ENCODE peak calls at places on chromosomes 3 and 15, in six cellular contexts. N, V, T, X, B and O are unnamed samples.

GRCh38 chr3:28334552-28334951 is 14.0 kb upstream of the ZCWPW2 start:
- DNase-seq in T (peak), N (no peak), B (no peak), V (peak), X (no peak), O (no peak)

GRCh38 chr3:119795849-119796248 is 13.9 kb downstream of the NR1I2 start:
- DNase-seq in N (no peak), B (no peak), X (no peak), V (no peak), T (no peak), O (no peak)

GRCh38 chr3:118080886-118081285 is 953.8 kb downstream of the IGSF11 start:
- DNase-seq in V (no peak), N (no peak), T (no peak), X (no peak), B (no peak), O (no peak)

GRCh38 chr3:55446860-55447259 is 40.2 kb downstream of the WNT5A start:
- DNase-seq in B (no peak), V (no peak), N (no peak), X (no peak), T (no peak), O (no peak)

GRCh38 chr15:28043625-28044520 is 55.2 kb downstream of the OCA2 start:
- DNase-seq in B (no peak), T (no peak), X (no peak), V (no peak), N (no peak), O (no peak)

GRCh38 chr15:70378126-70379031 is 280.7 kb upstream of the TLE3 start:
- DNase-seq in B (no peak), X (no peak), V (no peak), T (no peak), N (no peak), O (no peak)

GRCh38 chr3:57946970-57947381 is 61.2 kb upstream of the FLNB start:
- DNase-seq in B (no peak), V (no peak), X (no peak), N (no peak), T (no peak), O (no peak)

GRCh38 chr3:110576962-110577361 is 494.7 kb upstream of the NECTIN3 start:
- DNase-seq in X (no peak), T (peak), B (no peak), N (peak), V (peak), O (peak)

GRCh38 chr3:89332311-89333159 is 225.1 kb downstream of the EPHA3 start:
- DNase-seq in N (no peak), X (no peak), V (no peak), T (no peak), B (no peak), O (no peak)

GRCh38 chr3:194971009-194971408 is 285.3 kb downstream of the FAM43A start:
- DNase-seq in V (no peak), T (no peak), B (no peak), X (no peak), N (no peak), O (no peak)

GRCh38 chr3:194964809-194965208 is 279.1 kb downstream of the FAM43A start:
- DNase-seq in T (no peak), V (peak), B (no peak), N (no peak), X (no peak), O (peak)

GRCh38 chr3:194971965-194972364 is 286.3 kb downstream of the FAM43A start:
- DNase-seq in N (no peak), X (no peak), B (no peak), V (no peak), T (no peak), O (no peak)

GRCh38 chr3:194970066-194970465 is 284.4 kb downstream of the FAM43A start:
- DNase-seq in T (no peak), X (no peak), N (no peak), B (no peak), V (no peak), O (no peak)

DNA sequence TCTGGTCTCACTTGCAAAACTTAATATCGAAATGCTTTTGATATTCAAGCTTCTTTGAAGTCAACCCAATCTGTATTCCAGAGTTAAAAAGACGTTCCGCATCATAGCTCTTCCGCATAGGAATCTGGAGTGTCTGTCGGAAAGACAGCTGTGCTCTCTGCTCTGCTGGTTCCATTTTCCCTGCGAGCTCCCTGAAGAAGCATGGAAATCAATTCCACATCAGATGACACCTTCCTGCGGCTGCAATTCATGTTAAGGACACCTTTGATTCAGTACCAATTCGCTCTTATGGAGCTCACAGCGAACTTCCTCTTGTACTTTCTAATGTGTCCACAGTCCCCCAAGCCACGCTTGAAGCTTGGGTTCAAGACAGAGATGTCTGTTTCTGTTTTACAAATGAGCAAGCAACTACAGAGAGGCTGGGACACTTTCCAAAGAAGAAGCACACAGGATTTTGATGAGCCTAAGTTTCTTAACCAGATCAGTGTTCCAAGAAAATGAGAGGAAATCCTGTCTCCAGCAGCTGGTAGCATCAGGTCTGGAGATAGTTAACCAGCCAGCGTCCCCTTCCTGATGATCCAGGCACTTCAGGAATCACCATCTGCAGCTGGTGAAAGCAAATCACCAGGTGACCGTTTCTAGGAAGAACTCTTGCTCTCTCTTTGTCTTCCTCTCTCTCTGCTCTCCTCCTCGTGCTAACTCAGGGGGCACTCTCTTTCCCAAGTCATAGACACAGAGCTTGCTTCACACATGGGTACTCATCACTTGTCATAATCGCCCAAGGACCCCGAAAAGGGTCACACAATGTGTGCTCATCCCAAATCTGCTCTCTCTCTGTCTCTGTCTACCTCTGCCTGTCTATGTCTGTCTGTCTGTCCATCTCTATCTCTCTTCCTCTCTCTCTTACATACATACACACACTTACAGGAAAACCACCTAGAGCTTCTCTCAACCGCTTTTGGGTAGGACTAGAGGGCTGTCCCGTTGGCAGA is 281.7 kb downstream of the FAM43A start:
- DNase-seq in X (no peak), T (peak), B (peak), V (no peak), N (peak), O (no peak)
- TF ChIP-seq CTCF in X (no peak), T (peak), B (no peak), V (no peak), N (peak), O (no peak)

DNA sequence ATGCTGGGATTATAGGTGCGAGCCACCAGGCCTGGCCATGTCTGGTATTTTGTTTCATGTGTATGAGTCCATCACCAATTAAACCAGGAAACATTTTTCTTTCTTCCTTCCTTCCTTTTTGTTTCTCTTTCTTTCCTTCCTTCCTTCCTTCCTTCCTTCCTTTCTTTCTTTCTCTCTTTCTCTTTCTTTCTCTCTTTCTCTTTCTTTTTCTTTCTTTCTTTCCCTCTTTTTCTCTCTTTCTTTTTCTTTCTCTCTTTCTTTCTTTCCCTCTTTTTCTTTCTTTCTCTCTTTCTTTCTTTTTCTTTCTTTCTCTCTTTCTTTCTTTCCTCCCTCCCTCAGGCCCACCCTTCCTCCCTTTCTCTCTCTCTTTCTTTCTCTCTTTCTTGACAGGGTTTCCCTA is 83.4 kb downstream of the SLC9A9 start:
- DNase-seq in X (no peak), V (no peak), B (no peak), N (no peak), T (no peak), O (no peak)
- TF ChIP-seq CTCF in X (no peak), V (no peak), B (no peak), N (no peak), T (no peak), O (no peak)

DNA sequence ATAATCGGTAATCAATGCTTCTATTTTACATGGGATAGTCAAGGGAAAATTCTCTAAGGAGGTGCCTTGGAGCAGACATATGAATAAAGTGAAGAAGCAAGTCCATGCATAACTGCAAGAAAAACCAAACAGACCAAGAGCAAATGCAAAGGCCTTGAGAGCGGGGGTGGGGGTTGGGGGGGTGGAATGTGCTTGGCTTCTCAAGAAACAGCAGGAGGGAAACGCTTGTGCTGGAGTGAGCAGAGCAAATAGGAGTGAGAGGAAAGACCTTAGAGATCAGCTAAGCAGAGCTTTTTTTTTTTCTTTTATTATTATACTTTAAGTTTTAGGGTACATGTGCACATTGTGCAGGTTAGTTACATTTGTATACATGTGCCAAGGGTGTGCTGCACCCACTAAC is 260.8 kb downstream of the ARPP21 start:
- DNase-seq in B (no peak), V (no peak), T (no peak), N (no peak), X (no peak), O (no peak)
- TF ChIP-seq CTCF in B (no peak), V (no peak), T (no peak), N (no peak), X (no peak), O (no peak)

GRCh38 chr15:73781038-73781925 is 28.1 kb upstream of the INSYN1 start:
- DNase-seq in N (no peak), V (peak), B (peak), X (peak), T (peak), O (peak)
- TF ChIP-seq CTCF in N (peak), V (peak), B (peak), X (peak), T (peak), O (peak)

GRCh38 chr3:122754867-122755835 is 38.5 kb downstream of the HSPBAP1 start:
- DNase-seq in X (no peak), V (peak), B (peak), T (peak), N (peak), O (peak)
- TF ChIP-seq CTCF in X (peak), V (peak), B (peak), T (peak), N (peak), O (peak)

GRCh38 chr15:71386005-71386404 is 270.7 kb downstream of the THSD4 start:
- DNase-seq in B (no peak), N (no peak), X (no peak), V (no peak), T (no peak), O (no peak)

GRCh38 chr15:71385469-71385868 is 270.2 kb downstream of the THSD4 start:
- DNase-seq in N (no peak), B (no peak), V (no peak), X (no peak), T (no peak), O (no peak)

GRCh38 chr15:71387825-71388224 is 272.6 kb downstream of the THSD4 start:
- DNase-seq in X (no peak), N (no peak), V (no peak), T (no peak), B (no peak), O (no peak)

GRCh38 chr15:71385026-71385425 is 269.8 kb downstream of the THSD4 start:
- DNase-seq in X (no peak), V (no peak), T (peak), N (no peak), B (no peak), O (peak)

DNA sequence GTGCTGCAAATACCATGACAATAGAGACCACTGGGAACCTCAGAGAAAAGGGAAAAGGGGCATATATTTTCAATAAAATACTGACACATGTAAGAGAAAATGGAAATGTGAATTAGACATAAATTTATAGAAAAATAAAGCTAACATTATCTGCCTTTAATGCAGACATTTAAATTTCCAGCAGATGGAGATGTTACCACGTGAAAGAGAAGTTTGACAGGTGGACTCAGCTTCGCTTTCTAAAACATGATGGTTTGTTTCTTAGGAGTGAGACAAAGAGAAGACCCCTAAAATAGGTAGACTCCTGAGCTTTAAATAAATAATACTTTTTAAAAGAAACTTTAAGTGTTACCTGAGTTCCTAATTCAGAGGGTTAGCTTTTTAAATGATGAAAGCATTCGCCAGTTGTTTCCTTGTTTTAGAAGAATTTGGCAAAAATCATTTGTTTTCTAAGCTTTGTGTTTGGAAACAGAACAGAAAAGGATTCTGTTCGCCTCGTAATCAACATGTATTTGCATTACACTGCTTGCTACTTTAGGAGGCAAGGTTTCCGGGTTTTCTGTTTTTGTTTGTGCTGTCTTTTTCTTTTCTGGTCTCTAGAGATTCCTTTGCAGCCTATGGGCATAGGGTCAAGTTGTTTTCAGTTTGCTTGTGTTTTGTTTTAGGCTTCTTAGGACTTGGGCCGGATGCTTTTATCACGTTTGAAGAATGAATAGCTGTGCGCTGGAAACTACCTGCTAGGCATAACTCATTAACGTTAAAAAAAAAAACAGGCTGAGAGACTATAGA is 271.4 kb downstream of the THSD4 start:
- DNase-seq in N (no peak), V (peak), T (peak), X (no peak), B (peak), O (peak)
- TF ChIP-seq CTCF in N (peak), V (peak), T (peak), X (peak), B (peak), O (peak)

GRCh38 chr3:72234394-72234793 is 449.4 kb upstream of the PROK2 start:
- DNase-seq in V (peak), T (peak), B (no peak), X (no peak), N (peak), O (peak)

GRCh38 chr3:72231439-72232196 is 446.7 kb upstream of the PROK2 start:
- DNase-seq in T (no peak), V (no peak), N (no peak), X (no peak), B (no peak), O (no peak)

GRCh38 chr3:72230774-72231379 is 445.9 kb upstream of the PROK2 start:
- DNase-seq in V (no peak), B (no peak), N (peak), T (no peak), X (no peak), O (no peak)

GRCh38 chr3:72233571-72233970 is 448.6 kb upstream of the PROK2 start:
- DNase-seq in N (no peak), B (no peak), T (no peak), X (no peak), V (no peak), O (no peak)

DNA sequence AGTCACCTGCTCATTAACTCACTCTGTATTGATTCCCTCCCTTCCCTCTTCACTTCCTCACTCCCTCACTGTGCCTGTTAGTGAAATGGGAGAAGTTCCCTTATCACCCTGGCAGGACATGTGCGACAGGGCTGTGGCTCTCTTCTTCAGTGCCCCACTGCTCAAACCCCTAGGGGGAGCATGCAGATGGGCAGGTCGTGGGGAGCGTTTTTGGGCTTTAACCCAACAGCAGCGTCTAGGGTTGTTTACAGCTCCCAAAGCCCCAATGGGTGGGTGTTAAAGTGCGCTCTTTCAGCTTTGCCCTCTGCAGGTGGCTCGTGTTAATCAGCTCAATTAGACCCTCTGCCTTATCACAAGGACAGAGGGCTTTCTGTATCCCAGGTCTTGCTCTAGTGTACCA is 447.8 kb upstream of the PROK2 start:
- DNase-seq in B (no peak), X (no peak), T (no peak), N (no peak), V (no peak), O (no peak)
- TF ChIP-seq CTCF in B (no peak), X (no peak), T (no peak), N (no peak), V (no peak), O (no peak)

GRCh38 chr15:83014205-83014653 is 2.8 kb upstream of the C15orf40 start:
- DNase-seq in T (no peak), B (no peak), N (no peak), V (no peak), X (no peak), O (no peak)

GRCh38 chr15:83011271-83012037 is at the start of gene C15orf40:
- DNase-seq in B (peak), X (peak), T (peak), N (peak), V (peak), O (peak)

GRCh38 chr15:83012038-83012490 is 625 bp upstream of the C15orf40 start:
- DNase-seq in N (peak), X (no peak), V (no peak), T (no peak), B (no peak), O (no peak)

GRCh38 chr15:83015361-83015760 is 3.9 kb upstream of the C15orf40 start:
- DNase-seq in V (no peak), B (no peak), T (no peak), N (no peak), X (no peak), O (no peak)

GRCh38 chr15:83010709-83011270 is 649 bp downstream of the C15orf40 start:
- DNase-seq in V (peak), X (peak), T (peak), B (peak), N (peak), O (peak)
- TF ChIP-seq CTCF in V (peak), X (peak), T (no peak), B (peak), N (peak), O (peak)